ENCODE peak calls at places on chromosomes 12 and 14, in four cellular contexts. E is neuronal stem cell, T is breast epithelium, J is pancreas. X is an unnamed sample.

GRCh38 chr14:50173891-50174290 is 57.5 kb downstream of the SOS2 start:
- DNase-seq in T (no peak), J (no peak), E (no peak), X (no peak)

GRCh38 chr12:78864483-78865296 is at the start of gene SYT1:
- DNase-seq in J (peak), E (peak), T (no peak), X (no peak)

GRCh38 chr14:68792022-68792829 is 641 bp downstream of the ZFP36L1 start:
- DNase-seq in J (peak), E (no peak), T (no peak), X (no peak)

GRCh38 chr14:50035214-50035613 is 81.2 kb downstream of the VCPKMT start:
- DNase-seq in J (no peak), E (no peak), T (no peak), X (no peak)

GRCh38 chr12:122399592-122400373 is 22.7 kb downstream of the CLIP1 start:
- DNase-seq in T (peak), J (no peak), E (peak), X (peak)

GRCh38 chr14:94754391-94754942 is 15.4 kb downstream of the GSC start:
- DNase-seq in T (no peak), E (no peak), J (no peak), X (no peak)

GRCh38 chr14:100669468-100669867 is 57.2 kb upstream of the DLK1 start:
- DNase-seq in T (no peak), J (no peak), E (no peak), X (no peak)

GRCh38 chr14:47438650-47439140 is 236.7 kb downstream of the MDGA2 start:
- DNase-seq in E (no peak), J (no peak), T (no peak), X (no peak)

GRCh38 chr12:116266631-116267349 is 10.7 kb downstream of the MED13L start:
- DNase-seq in T (no peak), J (no peak), E (no peak), X (no peak)

GRCh38 chr12:57341275-57341990 is 89.4 kb downstream of the R3HDM2 start:
- DNase-seq in T (no peak), E (no peak), J (no peak), X (no peak)

GRCh38 chr12:117158911-117159310 is 31.4 kb downstream of the FBXO21 start:
- DNase-seq in T (no peak), J (no peak), E (no peak), X (no peak)